ENCODE peak calls at places on chromosomes 7 and 10, in eight cellular contexts. One of them, this sample, is unnamed.

GRCh38 chr10:45375716-45376231 is 1.8 kb downstream of the ALOX5 start:
- DNase-seq in NB4: peak
- DNase-seq in lower leg skin: no peak
- DNase-seq in A549: no peak
- DNase-seq in GM12892: no peak
- DNase-seq in IMR-90: no peak
- DNase-seq in suprapubic skin: no peak
- DNase-seq in tibial nerve: no peak
- DNase-seq in this sample: no peak

GRCh38 chr7:135290594-135290993 is 57.0 kb downstream of the STRA8 start:
- DNase-seq in NB4: no peak
- DNase-seq in lower leg skin: no peak
- DNase-seq in A549: no peak
- DNase-seq in GM12892: no peak
- DNase-seq in IMR-90: no peak
- DNase-seq in suprapubic skin: no peak
- DNase-seq in tibial nerve: no peak
- DNase-seq in this sample: no peak

GRCh38 chr10:124728071-124728829 is 15.9 kb downstream of the FAM53B start:
- DNase-seq in NB4: peak
- DNase-seq in lower leg skin: no peak
- DNase-seq in A549: no peak
- DNase-seq in GM12892: no peak
- DNase-seq in IMR-90: peak
- DNase-seq in suprapubic skin: no peak
- DNase-seq in tibial nerve: no peak
- DNase-seq in this sample: peak

GRCh38 chr7:116291937-116292336 is 81.6 kb downstream of the TES start:
- DNase-seq in NB4: no peak
- DNase-seq in lower leg skin: no peak
- DNase-seq in A549: no peak
- DNase-seq in GM12892: no peak
- DNase-seq in IMR-90: no peak
- DNase-seq in suprapubic skin: no peak
- DNase-seq in tibial nerve: no peak
- DNase-seq in this sample: no peak

GRCh38 chr10:123357363-123358075 is 203.3 kb downstream of the BUB3 start:
- DNase-seq in NB4: no peak
- DNase-seq in lower leg skin: no peak
- DNase-seq in A549: no peak
- DNase-seq in GM12892: no peak
- DNase-seq in IMR-90: no peak
- DNase-seq in suprapubic skin: no peak
- DNase-seq in tibial nerve: no peak
- DNase-seq in this sample: no peak

GRCh38 chr7:55477781-55478374 is 94.4 kb downstream of the VOPP1 start:
- DNase-seq in NB4: no peak
- DNase-seq in lower leg skin: no peak
- DNase-seq in A549: no peak
- DNase-seq in GM12892: no peak
- DNase-seq in IMR-90: peak
- DNase-seq in suprapubic skin: no peak
- DNase-seq in tibial nerve: no peak
- DNase-seq in this sample: no peak

GRCh38 chr7:97439637-97440214 is 292.2 kb upstream of the TAC1 start:
- DNase-seq in NB4: no peak
- DNase-seq in lower leg skin: no peak
- DNase-seq in A549: peak
- DNase-seq in GM12892: no peak
- DNase-seq in IMR-90: no peak
- DNase-seq in suprapubic skin: no peak
- DNase-seq in tibial nerve: no peak
- DNase-seq in this sample: no peak

GRCh38 chr7:130943336-130943901 is 209.4 kb upstream of the KLF14 start:
- DNase-seq in NB4: peak
- DNase-seq in lower leg skin: no peak
- DNase-seq in A549: peak
- DNase-seq in GM12892: no peak
- DNase-seq in IMR-90: peak
- DNase-seq in suprapubic skin: no peak
- DNase-seq in tibial nerve: no peak
- DNase-seq in this sample: no peak

GRCh38 chr7:149496642-149497391 is 792 bp downstream of the ZNF746 start:
- DNase-seq in NB4: peak
- DNase-seq in lower leg skin: no peak
- DNase-seq in A549: peak
- DNase-seq in GM12892: no peak
- DNase-seq in IMR-90: peak
- DNase-seq in suprapubic skin: no peak
- DNase-seq in tibial nerve: peak
- DNase-seq in this sample: peak

GRCh38 chr10:27383595-27384542 is 120.2 kb upstream of the RAB18 start:
- DNase-seq in NB4: no peak
- DNase-seq in lower leg skin: no peak
- DNase-seq in A549: peak
- DNase-seq in GM12892: no peak
- DNase-seq in IMR-90: peak
- DNase-seq in suprapubic skin: no peak
- DNase-seq in tibial nerve: no peak
- DNase-seq in this sample: no peak

GRCh38 chr10:129870926-129871660 is 93.0 kb downstream of the EBF3 start:
- DNase-seq in NB4: peak
- DNase-seq in lower leg skin: no peak
- DNase-seq in A549: no peak
- DNase-seq in GM12892: no peak
- DNase-seq in IMR-90: peak
- DNase-seq in suprapubic skin: no peak
- DNase-seq in tibial nerve: peak
- DNase-seq in this sample: no peak

GRCh38 chr7:106767498-106768323 is 97.4 kb upstream of the PIK3CG start:
- DNase-seq in NB4: no peak
- DNase-seq in lower leg skin: no peak
- DNase-seq in A549: no peak
- DNase-seq in GM12892: no peak
- DNase-seq in IMR-90: peak
- DNase-seq in suprapubic skin: no peak
- DNase-seq in tibial nerve: no peak
- DNase-seq in this sample: no peak

GRCh38 chr10:33290286-33291052 is 44.0 kb downstream of the NRP1 start:
- DNase-seq in NB4: no peak
- DNase-seq in lower leg skin: no peak
- DNase-seq in A549: peak
- DNase-seq in GM12892: no peak
- DNase-seq in IMR-90: no peak
- DNase-seq in suprapubic skin: no peak
- DNase-seq in tibial nerve: no peak
- DNase-seq in this sample: no peak

GRCh38 chr10:33291053-33291592 is 43.3 kb downstream of the NRP1 start:
- DNase-seq in NB4: no peak
- DNase-seq in lower leg skin: no peak
- DNase-seq in A549: peak
- DNase-seq in GM12892: no peak
- DNase-seq in IMR-90: peak
- DNase-seq in suprapubic skin: no peak
- DNase-seq in tibial nerve: no peak
- DNase-seq in this sample: no peak

GRCh38 chr10:33295851-33296250 is 38.6 kb downstream of the NRP1 start:
- DNase-seq in NB4: no peak
- DNase-seq in lower leg skin: no peak
- DNase-seq in A549: no peak
- DNase-seq in GM12892: no peak
- DNase-seq in IMR-90: no peak
- DNase-seq in suprapubic skin: no peak
- DNase-seq in tibial nerve: no peak
- DNase-seq in this sample: no peak

GRCh38 chr10:33293531-33294170 is 40.8 kb downstream of the NRP1 start:
- DNase-seq in NB4: no peak
- DNase-seq in lower leg skin: peak
- DNase-seq in A549: no peak
- DNase-seq in GM12892: no peak
- DNase-seq in IMR-90: no peak
- DNase-seq in suprapubic skin: no peak
- DNase-seq in tibial nerve: no peak
- DNase-seq in this sample: no peak

DNA sequence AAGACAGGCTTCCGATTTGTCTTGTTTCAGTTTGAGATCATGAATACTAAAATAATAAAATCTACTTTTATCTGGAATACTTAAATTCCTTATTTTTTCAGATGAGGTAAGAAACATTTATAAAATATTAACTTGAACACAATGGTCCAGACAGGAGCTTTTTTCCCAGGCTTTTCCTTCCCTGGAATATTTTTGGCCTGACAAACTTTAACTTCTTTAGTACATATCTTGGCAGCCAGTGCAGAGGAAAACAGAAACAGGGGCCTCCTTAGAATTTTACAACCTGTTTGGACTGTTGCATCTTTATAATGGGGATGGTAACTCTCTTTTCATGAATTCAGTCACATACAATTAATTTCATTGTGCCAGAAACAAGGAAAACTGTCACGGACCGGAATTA is 41.4 kb downstream of the NRP1 start:
- DNase-seq in NB4: no peak
- DNase-seq in lower leg skin: no peak
- DNase-seq in A549: no peak
- DNase-seq in GM12892: no peak
- DNase-seq in IMR-90: no peak
- DNase-seq in suprapubic skin: no peak
- DNase-seq in tibial nerve: no peak
- DNase-seq in this sample: no peak
- TF ChIP-seq POLR2A in NB4: no peak
- TF ChIP-seq POLR2A in lower leg skin: no peak
- TF ChIP-seq POLR2A in A549: no peak
- TF ChIP-seq POLR2A in GM12892: no peak
- TF ChIP-seq POLR2A in IMR-90: no peak
- TF ChIP-seq POLR2A in suprapubic skin: no peak
- TF ChIP-seq POLR2A in tibial nerve: no peak
- TF ChIP-seq POLR2A in this sample: no peak

DNA sequence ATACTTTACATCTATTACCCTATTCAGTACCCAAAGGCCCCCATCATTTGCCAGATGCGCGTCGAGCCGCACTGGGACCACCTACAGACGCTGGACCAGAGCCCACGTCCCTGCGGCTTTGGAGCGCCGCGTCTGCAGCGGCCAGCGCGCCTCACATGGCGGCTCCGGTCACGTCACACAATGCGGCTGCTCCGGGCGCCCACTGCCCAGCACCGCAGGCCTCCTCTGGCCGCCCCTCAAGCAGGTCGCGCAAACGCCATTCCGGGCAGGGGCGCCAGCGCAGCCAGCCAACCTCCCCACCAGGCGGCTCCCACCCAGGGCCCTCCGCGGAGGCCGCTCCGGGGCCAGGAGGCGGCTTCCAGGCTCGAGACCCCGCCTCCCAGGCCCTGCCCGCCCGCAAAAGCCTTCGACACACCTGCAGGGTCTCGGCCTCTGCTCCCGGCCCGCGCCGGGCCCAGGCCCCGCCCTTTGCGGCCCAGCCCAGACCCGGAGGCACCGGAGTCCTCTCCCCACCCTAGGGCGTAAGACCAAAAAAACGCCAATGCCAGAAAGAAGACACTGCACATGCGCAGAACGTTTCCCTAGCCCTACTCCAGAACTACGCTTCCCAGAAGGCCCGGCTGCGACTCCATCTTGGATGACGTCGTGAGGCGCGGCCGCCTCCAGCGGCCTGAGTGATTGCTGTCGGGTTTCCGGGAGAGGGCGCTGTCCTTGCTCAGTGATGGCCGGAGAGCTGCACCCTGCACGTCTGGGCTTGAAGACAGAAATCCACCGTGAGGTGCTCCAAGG is at the start of gene ZNF25:
- DNase-seq in NB4: peak
- DNase-seq in lower leg skin: peak
- DNase-seq in A549: peak
- DNase-seq in GM12892: peak
- DNase-seq in IMR-90: peak
- DNase-seq in suprapubic skin: peak
- DNase-seq in tibial nerve: peak
- DNase-seq in this sample: peak
- TF ChIP-seq POLR2A in NB4: peak
- TF ChIP-seq POLR2A in lower leg skin: peak
- TF ChIP-seq POLR2A in A549: peak
- TF ChIP-seq POLR2A in GM12892: peak
- TF ChIP-seq POLR2A in IMR-90: peak
- TF ChIP-seq POLR2A in suprapubic skin: peak
- TF ChIP-seq POLR2A in tibial nerve: peak
- TF ChIP-seq POLR2A in this sample: peak

DNA sequence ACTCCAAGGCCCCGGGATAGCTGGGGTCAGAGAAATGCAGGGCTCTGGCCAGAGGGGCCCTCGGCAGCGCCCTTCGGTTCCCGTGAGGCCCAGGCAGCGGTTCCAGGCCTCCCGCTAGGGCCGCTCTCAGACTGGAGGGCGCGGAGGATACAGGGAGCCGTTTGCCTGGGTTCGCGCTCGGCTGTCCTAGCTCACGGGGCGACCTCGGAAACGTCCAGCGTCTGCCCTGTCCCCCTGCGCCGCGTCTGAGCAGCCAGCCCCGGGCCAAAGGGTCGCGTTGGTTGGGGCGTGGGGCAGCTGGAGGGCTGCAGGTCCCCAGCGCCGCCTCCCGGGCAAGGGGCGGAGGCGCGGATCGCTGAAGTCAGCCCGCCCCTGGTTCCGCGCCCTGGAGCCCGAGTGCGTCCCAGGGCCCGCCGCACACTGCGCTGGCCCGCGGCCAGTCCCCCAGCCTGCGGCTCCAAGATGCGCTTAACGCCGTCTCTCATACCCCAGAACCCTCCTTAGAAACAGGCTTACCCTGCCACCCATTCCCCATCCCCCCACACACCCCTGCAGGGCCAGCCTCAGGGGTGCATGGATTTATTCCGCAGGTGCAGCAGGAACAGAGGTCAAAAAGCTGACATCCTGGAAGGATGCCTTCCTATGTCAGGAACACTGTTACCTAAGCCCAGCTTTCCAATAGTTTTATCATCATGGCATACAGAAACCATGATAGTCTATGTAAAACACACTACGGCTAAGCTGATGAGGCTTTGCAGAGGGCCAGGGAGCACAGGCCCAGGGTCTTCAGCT is 22.1 kb upstream of the OPN4 start:
- DNase-seq in NB4: no peak
- DNase-seq in lower leg skin: no peak
- DNase-seq in A549: no peak
- DNase-seq in GM12892: no peak
- DNase-seq in IMR-90: no peak
- DNase-seq in suprapubic skin: no peak
- DNase-seq in tibial nerve: no peak
- DNase-seq in this sample: peak
- TF ChIP-seq POLR2A in NB4: no peak
- TF ChIP-seq POLR2A in lower leg skin: no peak
- TF ChIP-seq POLR2A in A549: no peak
- TF ChIP-seq POLR2A in GM12892: no peak
- TF ChIP-seq POLR2A in IMR-90: no peak
- TF ChIP-seq POLR2A in suprapubic skin: no peak
- TF ChIP-seq POLR2A in tibial nerve: no peak
- TF ChIP-seq POLR2A in this sample: no peak

DNA sequence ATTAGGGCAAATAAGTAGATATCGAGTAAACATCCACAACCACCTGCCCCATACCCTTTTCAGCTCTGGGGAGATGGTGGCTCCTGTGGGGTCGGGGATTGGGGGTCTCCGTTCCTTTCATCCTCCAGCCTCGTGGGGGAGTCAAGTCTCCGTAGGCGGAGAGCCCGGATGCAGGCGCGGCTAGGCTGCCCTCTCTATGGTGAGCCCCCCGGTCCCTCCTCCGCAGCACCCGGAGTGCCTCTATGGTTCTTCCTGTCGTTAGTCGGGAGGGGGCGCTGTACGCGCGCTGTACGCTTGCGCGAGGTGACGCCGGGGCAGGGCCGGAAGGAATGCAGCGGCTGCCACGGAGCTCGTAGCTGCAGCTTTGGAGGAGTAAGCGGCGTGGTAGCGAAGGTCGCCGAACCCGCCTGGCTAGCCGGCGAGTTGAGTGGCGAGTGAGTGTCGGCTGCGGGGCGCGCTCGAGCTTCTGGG is 14.8 kb upstream of the MMD2 start:
- DNase-seq in NB4: peak
- DNase-seq in lower leg skin: peak
- DNase-seq in A549: peak
- DNase-seq in GM12892: peak
- DNase-seq in IMR-90: peak
- DNase-seq in suprapubic skin: peak
- DNase-seq in tibial nerve: peak
- DNase-seq in this sample: peak
- TF ChIP-seq POLR2A in NB4: peak
- TF ChIP-seq POLR2A in lower leg skin: no peak
- TF ChIP-seq POLR2A in A549: peak
- TF ChIP-seq POLR2A in GM12892: peak
- TF ChIP-seq POLR2A in IMR-90: peak
- TF ChIP-seq POLR2A in suprapubic skin: peak
- TF ChIP-seq POLR2A in tibial nerve: peak
- TF ChIP-seq POLR2A in this sample: no peak